ENCODE peak calls at places on chromosomes 5 and 9, in eight cellular contexts. One of them, this sample, is unnamed.

GRCh38 chr9:90611121-90611520 is 31.5 kb downstream of the DIRAS2 start:
- DNase-seq in breast epithelium: no peak
- DNase-seq in Peyer's patch: no peak
- DNase-seq in heart left ventricle: no peak
- DNase-seq in ovary: no peak
- DNase-seq in IMR-90: no peak
- DNase-seq in A673: no peak
- DNase-seq in body of pancreas: no peak
- DNase-seq in this sample: no peak

GRCh38 chr9:89813482-89813881 is 208.7 kb downstream of the GADD45G start:
- DNase-seq in body of pancreas: no peak
- DNase-seq in heart left ventricle: no peak
- DNase-seq in Peyer's patch: peak; percentile 9
- DNase-seq in ovary: no peak
- DNase-seq in IMR-90: no peak
- DNase-seq in A673: no peak
- DNase-seq in breast epithelium: no peak
- DNase-seq in this sample: no peak

GRCh38 chr5:27906481-27906880 is 868.1 kb upstream of the CDH9 start:
- DNase-seq in body of pancreas: no peak
- DNase-seq in breast epithelium: no peak
- DNase-seq in heart left ventricle: no peak
- DNase-seq in IMR-90: no peak
- DNase-seq in Peyer's patch: no peak
- DNase-seq in ovary: no peak
- DNase-seq in A673: no peak
- DNase-seq in this sample: no peak

GRCh38 chr5:109922396-109922995 is 232.8 kb downstream of the MAN2A1 start:
- DNase-seq in breast epithelium: no peak
- DNase-seq in IMR-90: no peak
- DNase-seq in Peyer's patch: no peak
- DNase-seq in A673: no peak
- DNase-seq in heart left ventricle: no peak
- DNase-seq in ovary: no peak
- DNase-seq in body of pancreas: no peak
- DNase-seq in this sample: no peak

GRCh38 chr9:128636556-128637530 is 19.8 kb downstream of the DYNC2I2 start:
- DNase-seq in Peyer's patch: no peak
- DNase-seq in A673: no peak
- DNase-seq in IMR-90: no peak
- DNase-seq in breast epithelium: peak; percentile 72
- DNase-seq in body of pancreas: peak; percentile 23
- DNase-seq in ovary: no peak
- DNase-seq in heart left ventricle: peak; percentile 52
- DNase-seq in this sample: no peak

GRCh38 chr9:16001856-16002255 is 449.0 kb downstream of the CCDC171 start:
- DNase-seq in IMR-90: peak; percentile 53
- DNase-seq in Peyer's patch: no peak
- DNase-seq in heart left ventricle: no peak
- DNase-seq in ovary: no peak
- DNase-seq in breast epithelium: no peak
- DNase-seq in A673: no peak
- DNase-seq in body of pancreas: no peak
- DNase-seq in this sample: no peak

GRCh38 chr5:153972240-153972639 is 66.5 kb downstream of the FAM114A2 start:
- DNase-seq in ovary: no peak
- DNase-seq in Peyer's patch: no peak
- DNase-seq in body of pancreas: no peak
- DNase-seq in breast epithelium: no peak
- DNase-seq in A673: no peak
- DNase-seq in IMR-90: no peak
- DNase-seq in heart left ventricle: no peak
- DNase-seq in this sample: no peak

GRCh38 chr9:72476617-72477375 is 44.6 kb upstream of the TMC1 start:
- DNase-seq in IMR-90: peak; percentile 84
- DNase-seq in breast epithelium: no peak
- DNase-seq in A673: no peak
- DNase-seq in heart left ventricle: no peak
- DNase-seq in ovary: no peak
- DNase-seq in Peyer's patch: no peak
- DNase-seq in body of pancreas: no peak
- DNase-seq in this sample: no peak

GRCh38 chr9:101737705-101738565 is 512 bp downstream of the GRIN3A start:
- DNase-seq in heart left ventricle: peak; percentile 54
- DNase-seq in A673: peak; percentile 7
- DNase-seq in IMR-90: no peak
- DNase-seq in ovary: peak; percentile 22
- DNase-seq in body of pancreas: peak; percentile 11
- DNase-seq in Peyer's patch: no peak
- DNase-seq in breast epithelium: no peak
- DNase-seq in this sample: peak; percentile 12

GRCh38 chr5:179287631-179288030 is 57.6 kb downstream of the ADAMTS2 start:
- DNase-seq in ovary: peak; percentile 21
- DNase-seq in A673: no peak
- DNase-seq in heart left ventricle: peak; percentile 54
- DNase-seq in IMR-90: no peak
- DNase-seq in body of pancreas: no peak
- DNase-seq in breast epithelium: no peak
- DNase-seq in Peyer's patch: no peak
- DNase-seq in this sample: no peak

GRCh38 chr5:145829708-145830361 is 5.3 kb downstream of the PRELID2 start:
- DNase-seq in A673: no peak
- DNase-seq in Peyer's patch: no peak
- DNase-seq in ovary: no peak
- DNase-seq in IMR-90: no peak
- DNase-seq in heart left ventricle: no peak
- DNase-seq in breast epithelium: no peak
- DNase-seq in body of pancreas: peak; percentile 39
- DNase-seq in this sample: no peak

GRCh38 chr9:83596899-83597504 is 25.9 kb upstream of the IDNK start:
- DNase-seq in body of pancreas: peak; percentile 55
- DNase-seq in ovary: no peak
- DNase-seq in breast epithelium: no peak
- DNase-seq in IMR-90: no peak
- DNase-seq in heart left ventricle: no peak
- DNase-seq in Peyer's patch: no peak
- DNase-seq in A673: peak; percentile 54
- DNase-seq in this sample: no peak

GRCh38 chr9:128632066-128632465 is 24.6 kb downstream of the DYNC2I2 start:
- DNase-seq in ovary: no peak
- DNase-seq in body of pancreas: no peak
- DNase-seq in breast epithelium: no peak
- DNase-seq in heart left ventricle: no peak
- DNase-seq in Peyer's patch: no peak
- DNase-seq in A673: no peak
- DNase-seq in IMR-90: no peak
- DNase-seq in this sample: no peak

GRCh38 chr5:126965061-126965475 is 65.3 kb downstream of the MARCHF3 start:
- DNase-seq in A673: peak; percentile 5
- DNase-seq in ovary: no peak
- DNase-seq in IMR-90: peak; percentile 97
- DNase-seq in Peyer's patch: no peak
- DNase-seq in body of pancreas: no peak
- DNase-seq in heart left ventricle: no peak
- DNase-seq in breast epithelium: no peak
- DNase-seq in this sample: no peak

GRCh38 chr5:85293139-85293785 is 908.6 kb upstream of the EDIL3 start:
- DNase-seq in ovary: no peak
- DNase-seq in breast epithelium: no peak
- DNase-seq in A673: no peak
- DNase-seq in Peyer's patch: no peak
- DNase-seq in IMR-90: peak; percentile 0
- DNase-seq in body of pancreas: peak; percentile 34
- DNase-seq in heart left ventricle: no peak
- DNase-seq in this sample: no peak

GRCh38 chr5:158590936-158591863 is 508.5 kb downstream of the EBF1 start:
- DNase-seq in body of pancreas: no peak
- DNase-seq in IMR-90: no peak
- DNase-seq in A673: peak; percentile 25
- DNase-seq in breast epithelium: no peak
- DNase-seq in Peyer's patch: no peak
- DNase-seq in ovary: peak; percentile 22
- DNase-seq in heart left ventricle: no peak
- DNase-seq in this sample: no peak

GRCh38 chr9:98750396-98751060 is 41.8 kb upstream of the GABBR2 start:
- DNase-seq in heart left ventricle: no peak
- DNase-seq in A673: no peak
- DNase-seq in ovary: no peak
- DNase-seq in breast epithelium: no peak
- DNase-seq in IMR-90: no peak
- DNase-seq in Peyer's patch: no peak
- DNase-seq in body of pancreas: no peak
- DNase-seq in this sample: no peak

GRCh38 chr9:98751210-98751609 is 42.5 kb upstream of the GABBR2 start:
- DNase-seq in IMR-90: no peak
- DNase-seq in ovary: no peak
- DNase-seq in heart left ventricle: no peak
- DNase-seq in Peyer's patch: no peak
- DNase-seq in A673: no peak
- DNase-seq in breast epithelium: no peak
- DNase-seq in body of pancreas: no peak
- DNase-seq in this sample: no peak

GRCh38 chr9:98760231-98760630 is 36.1 kb downstream of the ANKS6 start:
- DNase-seq in IMR-90: no peak
- DNase-seq in ovary: no peak
- DNase-seq in A673: no peak
- DNase-seq in Peyer's patch: no peak
- DNase-seq in body of pancreas: no peak
- DNase-seq in heart left ventricle: no peak
- DNase-seq in breast epithelium: no peak
- DNase-seq in this sample: no peak

DNA sequence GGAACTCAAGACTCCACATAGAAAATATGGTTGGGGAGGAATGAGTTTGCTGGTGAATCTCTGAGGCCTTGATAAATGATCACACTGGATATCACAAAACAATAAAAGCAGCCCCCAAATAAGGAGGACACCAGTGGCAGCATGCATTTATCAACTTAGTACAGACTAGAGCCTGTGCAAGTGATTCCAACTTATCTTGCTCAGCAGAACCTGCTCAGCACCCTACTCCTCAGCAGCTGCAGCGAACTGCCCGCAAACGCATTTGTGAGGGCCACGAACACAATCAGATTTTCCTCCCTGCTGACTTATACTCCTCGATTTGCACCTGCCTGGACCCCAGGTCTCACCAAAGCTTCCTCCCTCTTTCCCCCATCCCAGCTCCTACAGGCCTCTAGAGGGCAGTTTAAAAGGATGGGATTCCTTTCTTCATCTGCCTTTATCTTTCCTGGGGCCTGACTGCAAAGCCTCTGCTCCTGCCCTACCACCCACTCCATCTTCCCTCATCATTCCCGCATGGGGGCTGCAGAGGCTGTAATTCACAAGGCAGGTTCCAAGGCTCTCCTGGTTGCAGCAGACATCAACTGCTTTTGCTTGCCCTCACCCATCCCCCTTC is 41.2 kb downstream of the ANKS6 start:
- DNase-seq in breast epithelium: no peak
- DNase-seq in heart left ventricle: no peak
- DNase-seq in body of pancreas: no peak
- DNase-seq in IMR-90: no peak
- DNase-seq in ovary: no peak
- DNase-seq in A673: no peak
- DNase-seq in Peyer's patch: no peak
- DNase-seq in this sample: no peak
- TF ChIP-seq CTCF in breast epithelium: no peak
- TF ChIP-seq CTCF in heart left ventricle: no peak
- TF ChIP-seq CTCF in body of pancreas: no peak
- TF ChIP-seq CTCF in IMR-90: no peak
- TF ChIP-seq CTCF in ovary: no peak
- TF ChIP-seq CTCF in A673: no peak
- TF ChIP-seq CTCF in Peyer's patch: no peak
- TF ChIP-seq CTCF in this sample: no peak

GRCh38 chr5:67774153-67774552 is 441.4 kb upstream of the PIK3R1 start:
- DNase-seq in breast epithelium: no peak
- DNase-seq in ovary: no peak
- DNase-seq in Peyer's patch: no peak
- DNase-seq in A673: no peak
- DNase-seq in body of pancreas: no peak
- DNase-seq in heart left ventricle: no peak
- DNase-seq in IMR-90: no peak
- DNase-seq in this sample: no peak
- H3K27ac ChIP-seq in breast epithelium: peak overlapping the region; percentile 80
- H3K27ac ChIP-seq in ovary: no peak overlapping the region
- H3K27ac ChIP-seq in Peyer's patch: no peak overlapping the region
- H3K27ac ChIP-seq in A673: no peak overlapping the region
- H3K27ac ChIP-seq in body of pancreas: peak overlapping the region; percentile 49
- H3K27ac ChIP-seq in heart left ventricle: peak overlapping the region; percentile 57
- H3K27ac ChIP-seq in IMR-90: no peak overlapping the region
- H3K27ac ChIP-seq in this sample: peak overlapping the region; percentile 68

GRCh38 chr5:102792705-102793104 is 37.6 kb downstream of the PAM start:
- DNase-seq in ovary: no peak
- DNase-seq in heart left ventricle: no peak
- DNase-seq in IMR-90: no peak
- DNase-seq in A673: peak; percentile 61
- DNase-seq in body of pancreas: no peak
- DNase-seq in Peyer's patch: no peak
- DNase-seq in breast epithelium: no peak
- DNase-seq in this sample: no peak
- TF ChIP-seq CTCF in ovary: no peak
- TF ChIP-seq CTCF in heart left ventricle: peak; percentile 35
- TF ChIP-seq CTCF in IMR-90: peak; percentile 35
- TF ChIP-seq CTCF in A673: peak; percentile 55
- TF ChIP-seq CTCF in body of pancreas: peak; percentile 14
- TF ChIP-seq CTCF in Peyer's patch: no peak
- TF ChIP-seq CTCF in breast epithelium: no peak
- TF ChIP-seq CTCF in this sample: peak; percentile 37

GRCh38 chr5:138870611-138871010 is 4.5 kb downstream of the LRRTM2 start:
- DNase-seq in body of pancreas: no peak
- DNase-seq in IMR-90: no peak
- DNase-seq in heart left ventricle: no peak
- DNase-seq in A673: no peak
- DNase-seq in breast epithelium: no peak
- DNase-seq in ovary: no peak
- DNase-seq in Peyer's patch: no peak
- DNase-seq in this sample: no peak
- H3K27ac ChIP-seq in body of pancreas: no peak overlapping the region
- H3K27ac ChIP-seq in IMR-90: peak overlapping the region; percentile 82
- H3K27ac ChIP-seq in heart left ventricle: peak overlapping the region; percentile 2
- H3K27ac ChIP-seq in A673: no peak overlapping the region
- H3K27ac ChIP-seq in breast epithelium: peak overlapping the region; percentile 1
- H3K27ac ChIP-seq in ovary: no peak overlapping the region
- H3K27ac ChIP-seq in Peyer's patch: no peak overlapping the region
- H3K27ac ChIP-seq in this sample: no peak overlapping the region

GRCh38 chr5:162565-163337 is 28.5 kb upstream of the LRRC14B start:
- DNase-seq in breast epithelium: peak; percentile 43
- DNase-seq in Peyer's patch: no peak
- DNase-seq in body of pancreas: no peak
- DNase-seq in ovary: peak; percentile 17
- DNase-seq in IMR-90: no peak
- DNase-seq in A673: no peak
- DNase-seq in heart left ventricle: peak; percentile 55
- DNase-seq in this sample: no peak
- TF ChIP-seq CTCF in breast epithelium: no peak
- TF ChIP-seq CTCF in Peyer's patch: no peak
- TF ChIP-seq CTCF in body of pancreas: no peak
- TF ChIP-seq CTCF in ovary: no peak
- TF ChIP-seq CTCF in IMR-90: no peak
- TF ChIP-seq CTCF in A673: no peak
- TF ChIP-seq CTCF in heart left ventricle: no peak
- TF ChIP-seq CTCF in this sample: no peak

GRCh38 chr5:33576726-33577620 is 136.2 kb downstream of the TARS1 start:
- DNase-seq in body of pancreas: no peak
- DNase-seq in breast epithelium: no peak
- DNase-seq in Peyer's patch: no peak
- DNase-seq in IMR-90: peak; percentile 64
- DNase-seq in ovary: no peak
- DNase-seq in heart left ventricle: no peak
- DNase-seq in A673: no peak
- DNase-seq in this sample: no peak
- H3K27ac ChIP-seq in body of pancreas: no peak overlapping the region
- H3K27ac ChIP-seq in breast epithelium: no peak overlapping the region
- H3K27ac ChIP-seq in Peyer's patch: no peak overlapping the region
- H3K27ac ChIP-seq in IMR-90: no peak overlapping the region
- H3K27ac ChIP-seq in ovary: no peak overlapping the region
- H3K27ac ChIP-seq in heart left ventricle: peak overlapping the region; percentile 42
- H3K27ac ChIP-seq in A673: no peak overlapping the region
- H3K27ac ChIP-seq in this sample: peak overlapping the region; percentile 30